ENCODE peak calls at places on chromosomes 11 and 22, in four cellular contexts. One of them, this sample, is unnamed. For H3K27me3, the result is how much of the 10 kb centered on the place peaks cover.

GRCh38 chr11:121367434-121367833 is 74.9 kb downstream of the SC5D start:
- DNase-seq in neuronal stem cell: no peak
- DNase-seq in SK-N-SH: no peak
- DNase-seq in CD8-positive, alpha-beta memory T cell: no peak
- DNase-seq in this sample: peak

GRCh38 chr11:17775035-17775348 is 40.4 kb downstream of the KCNC1 start:
- DNase-seq in neuronal stem cell: no peak
- DNase-seq in SK-N-SH: no peak
- DNase-seq in CD8-positive, alpha-beta memory T cell: peak
- DNase-seq in this sample: no peak

GRCh38 chr22:29744902-29745301 is 21.9 kb downstream of the ZMAT5 start:
- DNase-seq in neuronal stem cell: no peak
- DNase-seq in SK-N-SH: no peak
- DNase-seq in CD8-positive, alpha-beta memory T cell: no peak
- DNase-seq in this sample: no peak

GRCh38 chr11:60869451-60869825 is 2.1 kb downstream of the ZP1 start:
- DNase-seq in neuronal stem cell: no peak
- DNase-seq in SK-N-SH: no peak
- DNase-seq in CD8-positive, alpha-beta memory T cell: peak
- DNase-seq in this sample: no peak

GRCh38 chr22:45254388-45254787 is 13.7 kb upstream of the KIAA0930 start:
- DNase-seq in neuronal stem cell: no peak
- DNase-seq in SK-N-SH: no peak
- DNase-seq in CD8-positive, alpha-beta memory T cell: no peak
- DNase-seq in this sample: no peak

GRCh38 chr11:92975285-92975684 is 5.8 kb downstream of the MTNR1B start:
- DNase-seq in neuronal stem cell: no peak
- DNase-seq in SK-N-SH: no peak
- DNase-seq in CD8-positive, alpha-beta memory T cell: no peak
- DNase-seq in this sample: no peak

GRCh38 chr11:2142300-2142759 is 3.1 kb upstream of the IGF2 start:
- DNase-seq in neuronal stem cell: no peak
- DNase-seq in SK-N-SH: no peak
- DNase-seq in CD8-positive, alpha-beta memory T cell: no peak
- DNase-seq in this sample: no peak

GRCh38 chr22:48433647-48434046 is 1394.0 kb downstream of the BRD1 start:
- DNase-seq in neuronal stem cell: no peak
- DNase-seq in SK-N-SH: no peak
- DNase-seq in CD8-positive, alpha-beta memory T cell: no peak
- DNase-seq in this sample: no peak

GRCh38 chr11:72433455-72434061 is 773 bp downstream of the CLPB start:
- DNase-seq in neuronal stem cell: no peak
- DNase-seq in SK-N-SH: no peak
- DNase-seq in CD8-positive, alpha-beta memory T cell: no peak
- DNase-seq in this sample: no peak

GRCh38 chr22:41285441-41285819 is 557 bp downstream of the RANGAP1 start:
- DNase-seq in neuronal stem cell: peak
- DNase-seq in SK-N-SH: peak
- DNase-seq in CD8-positive, alpha-beta memory T cell: peak
- DNase-seq in this sample: peak

GRCh38 chr11:77474509-77475070 is 696 bp upstream of the PAK1 start:
- DNase-seq in neuronal stem cell: no peak
- DNase-seq in SK-N-SH: no peak
- DNase-seq in CD8-positive, alpha-beta memory T cell: no peak
- DNase-seq in this sample: no peak

GRCh38 chr11:3109921-3110706 is 52.9 kb upstream of the CARS1 start:
- DNase-seq in neuronal stem cell: no peak
- DNase-seq in SK-N-SH: peak
- DNase-seq in CD8-positive, alpha-beta memory T cell: peak
- DNase-seq in this sample: no peak

DNA sequence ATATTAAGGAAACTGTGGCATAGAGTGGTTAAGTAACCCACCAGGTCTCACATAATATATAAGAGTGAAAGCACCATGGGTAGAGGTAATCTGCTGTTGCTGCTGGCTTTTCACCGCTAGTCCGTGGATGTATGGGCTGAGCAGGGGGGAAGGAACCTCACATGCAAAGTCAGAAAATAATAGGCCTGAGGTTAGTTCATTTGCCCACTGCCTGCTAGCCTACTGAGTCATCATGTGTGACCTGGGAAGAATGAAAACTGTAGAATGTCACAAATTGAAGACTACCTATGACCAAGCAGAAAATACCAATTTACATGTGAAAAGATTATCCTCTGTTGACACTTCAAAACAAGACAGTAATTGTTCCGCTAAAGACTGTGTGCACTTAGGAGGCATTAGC is 560.1 kb upstream of the FAT3 start:
- DNase-seq in neuronal stem cell: no peak
- DNase-seq in SK-N-SH: no peak
- DNase-seq in CD8-positive, alpha-beta memory T cell: no peak
- DNase-seq in this sample: no peak
- H3K27me3 ChIP-seq in neuronal stem cell: under half
- H3K27me3 ChIP-seq in SK-N-SH: under half
- H3K27me3 ChIP-seq in CD8-positive, alpha-beta memory T cell: under half
- H3K27me3 ChIP-seq in this sample: under half

GRCh38 chr11:27699926-27700350 is 317 bp downstream of the BDNF start:
- DNase-seq in neuronal stem cell: no peak
- DNase-seq in SK-N-SH: no peak
- DNase-seq in CD8-positive, alpha-beta memory T cell: no peak
- DNase-seq in this sample: no peak
- H3K4me3 ChIP-seq in neuronal stem cell: peak
- H3K4me3 ChIP-seq in SK-N-SH: peak
- H3K4me3 ChIP-seq in CD8-positive, alpha-beta memory T cell: no peak
- H3K4me3 ChIP-seq in this sample: no peak

DNA sequence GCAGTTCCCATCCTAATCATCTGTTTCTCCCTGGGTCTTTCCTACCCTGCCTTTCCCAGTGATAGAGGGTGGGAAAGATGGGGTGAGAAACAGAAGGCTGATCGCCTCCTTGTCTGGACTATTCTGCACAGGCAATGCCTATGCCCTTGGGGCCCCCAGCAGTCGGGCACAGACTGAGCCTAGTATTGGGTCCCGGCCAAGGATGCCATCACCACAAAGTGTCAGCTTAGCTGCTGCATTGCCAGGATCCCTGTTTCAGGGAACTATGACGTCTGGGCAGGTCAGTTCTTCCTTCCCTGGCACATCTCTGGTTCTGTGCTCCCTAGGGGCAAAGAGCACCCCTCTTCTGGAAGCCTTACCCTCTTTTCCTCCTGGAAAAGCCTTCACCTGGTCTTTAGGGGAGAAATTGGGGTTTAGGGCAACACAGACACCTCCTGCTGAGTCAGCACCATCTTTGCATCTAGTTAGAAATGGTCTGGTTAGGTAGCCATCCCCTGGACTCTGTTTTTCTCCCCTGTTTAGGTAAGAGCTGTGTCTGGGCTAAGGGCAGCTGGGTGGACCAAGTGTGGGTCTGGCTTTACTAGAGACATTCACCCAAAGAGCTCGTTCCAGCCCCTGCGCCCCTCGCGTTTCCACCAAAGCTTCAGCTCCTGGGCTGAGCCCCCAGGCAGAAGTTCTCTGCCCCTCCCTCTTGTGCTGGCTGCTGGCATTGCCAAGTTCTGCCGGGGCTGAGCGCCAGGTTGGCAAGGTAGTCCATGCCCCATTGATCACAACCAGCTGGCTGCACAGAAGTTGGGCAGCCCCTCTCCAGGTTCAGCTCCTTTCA is 2.0 kb downstream of the ADAMTS8 start:
- DNase-seq in neuronal stem cell: no peak
- DNase-seq in SK-N-SH: no peak
- DNase-seq in CD8-positive, alpha-beta memory T cell: no peak
- DNase-seq in this sample: no peak
- H3K27me3 ChIP-seq in neuronal stem cell: under half
- H3K27me3 ChIP-seq in SK-N-SH: half or more
- H3K27me3 ChIP-seq in CD8-positive, alpha-beta memory T cell: under half
- H3K27me3 ChIP-seq in this sample: under half

DNA sequence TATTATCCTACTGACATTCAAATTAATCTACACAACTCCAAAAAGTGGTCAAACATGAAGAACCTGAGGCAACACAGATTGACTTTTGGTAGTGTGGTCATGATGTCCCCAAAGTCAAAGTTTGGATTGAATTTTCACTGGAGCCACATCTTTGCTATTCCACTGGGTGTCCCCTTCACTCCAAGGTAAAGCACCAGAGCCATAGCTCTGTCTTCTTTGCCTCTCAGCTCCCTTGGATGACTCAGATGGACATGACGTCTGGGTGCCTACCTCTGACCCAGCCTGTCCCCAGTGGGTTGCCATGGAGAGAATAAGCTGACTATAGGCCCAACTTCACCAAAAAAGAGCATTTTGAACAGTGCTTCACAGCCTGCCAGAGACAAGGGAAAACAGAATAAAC is 57.4 kb upstream of the ARHGAP42 start:
- DNase-seq in neuronal stem cell: no peak
- DNase-seq in SK-N-SH: no peak
- DNase-seq in CD8-positive, alpha-beta memory T cell: no peak
- DNase-seq in this sample: no peak
- H3K4me3 ChIP-seq in neuronal stem cell: no peak
- H3K4me3 ChIP-seq in SK-N-SH: no peak
- H3K4me3 ChIP-seq in CD8-positive, alpha-beta memory T cell: no peak
- H3K4me3 ChIP-seq in this sample: no peak

DNA sequence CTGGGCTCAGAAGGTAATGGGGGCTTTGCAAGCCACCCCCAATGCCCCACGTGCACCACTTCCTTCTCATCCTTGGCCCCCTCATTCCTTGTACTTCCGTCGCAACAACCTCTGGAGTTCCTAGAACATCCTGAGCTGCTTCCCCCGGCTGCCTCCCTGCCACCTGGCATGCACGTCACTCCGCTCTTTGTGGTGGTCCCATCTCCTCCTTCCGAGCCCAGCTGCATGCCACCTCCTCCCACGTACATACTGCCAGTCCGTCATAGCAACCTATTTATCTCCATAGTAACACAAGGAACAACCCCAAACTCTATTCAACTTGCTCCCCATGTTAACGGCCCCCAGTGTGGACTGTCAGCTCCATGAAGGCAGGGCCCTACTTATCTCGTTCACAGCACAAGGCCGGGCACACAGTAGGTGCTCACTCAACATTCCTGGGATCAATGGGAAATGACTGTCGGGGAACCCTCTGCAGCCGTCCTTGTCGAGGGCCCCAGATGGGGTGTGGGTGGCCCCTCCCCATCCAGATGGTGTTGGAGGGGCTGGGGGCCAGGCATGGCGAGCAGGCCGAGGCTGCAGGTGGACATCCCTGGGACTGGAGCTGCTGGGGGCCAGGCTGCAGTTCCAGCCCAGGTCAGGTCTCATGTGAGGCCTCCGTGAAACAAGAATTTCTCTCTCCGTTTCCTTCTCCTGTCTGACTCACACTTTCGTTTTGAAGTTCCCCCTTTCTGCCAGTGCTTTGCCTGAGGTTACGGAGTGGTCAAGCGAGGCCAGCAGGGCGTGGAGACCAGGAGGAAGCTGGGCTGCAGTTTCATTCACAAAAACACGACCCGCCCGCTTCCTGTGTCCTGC is 4.2 kb downstream of the MYEOV start:
- DNase-seq in neuronal stem cell: no peak
- DNase-seq in SK-N-SH: no peak
- DNase-seq in CD8-positive, alpha-beta memory T cell: peak
- DNase-seq in this sample: peak
- H3K27me3 ChIP-seq in neuronal stem cell: under half
- H3K27me3 ChIP-seq in SK-N-SH: under half
- H3K27me3 ChIP-seq in CD8-positive, alpha-beta memory T cell: under half
- H3K27me3 ChIP-seq in this sample: under half

GRCh38 chr22:38219644-38220043 is 17.9 kb downstream of the MAFF start:
- DNase-seq in neuronal stem cell: no peak
- DNase-seq in SK-N-SH: peak
- DNase-seq in CD8-positive, alpha-beta memory T cell: no peak
- DNase-seq in this sample: no peak
- H3K4me3 ChIP-seq in neuronal stem cell: no peak
- H3K4me3 ChIP-seq in SK-N-SH: no peak
- H3K4me3 ChIP-seq in CD8-positive, alpha-beta memory T cell: no peak
- H3K4me3 ChIP-seq in this sample: no peak

DNA sequence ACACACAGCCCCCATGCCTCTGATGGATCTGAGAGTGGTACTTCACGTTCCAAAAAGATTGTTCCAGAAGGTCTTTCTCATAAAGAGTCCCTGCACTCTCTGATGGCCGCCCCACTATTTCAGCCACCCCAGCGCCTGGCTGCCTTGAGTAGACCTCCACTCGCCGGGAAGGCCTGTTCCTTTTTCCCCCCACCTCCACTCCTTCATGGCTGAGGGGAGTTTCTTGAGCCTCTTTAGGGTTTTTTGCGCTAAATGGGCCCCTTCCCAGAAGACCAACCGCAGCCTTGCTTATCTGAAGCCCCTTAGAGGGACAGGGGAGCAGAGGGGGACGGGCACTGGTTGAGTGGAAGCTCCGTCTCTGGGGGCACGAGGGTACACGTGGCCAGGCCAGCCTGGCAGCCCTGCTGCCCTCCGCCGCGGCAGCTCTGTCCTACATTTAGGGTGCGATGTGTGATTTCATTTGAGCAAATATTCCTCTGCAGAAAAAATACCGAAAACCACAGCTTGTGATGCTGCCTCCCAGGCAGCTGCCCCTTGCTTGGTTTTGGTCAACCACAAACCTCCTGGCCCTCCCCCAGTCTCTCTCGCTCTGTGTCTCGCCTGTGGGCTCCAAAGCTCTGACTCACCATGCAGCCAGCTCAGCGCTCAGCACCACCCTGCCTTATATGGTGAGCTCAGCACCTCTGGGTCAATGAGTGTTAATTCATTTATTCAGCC is 88.7 kb downstream of the TP53I11 start:
- DNase-seq in neuronal stem cell: no peak
- DNase-seq in SK-N-SH: no peak
- DNase-seq in CD8-positive, alpha-beta memory T cell: peak
- DNase-seq in this sample: no peak
- H3K27me3 ChIP-seq in neuronal stem cell: under half
- H3K27me3 ChIP-seq in SK-N-SH: under half
- H3K27me3 ChIP-seq in CD8-positive, alpha-beta memory T cell: under half
- H3K27me3 ChIP-seq in this sample: under half

This sample was measured in naive thymus-derived CD4-positive, alpha-beta T cell.